ENCODE peak calls at places on chromosomes 6 and 20, in seven cellular contexts. One of them, this sample, is unnamed.

GRCh38 chr20:3093861-3094361 is 9.4 kb upstream of the AVP start:
- DNase-seq in mesendoderm: no peak
- DNase-seq in IMR-90: no peak
- DNase-seq in neuronal stem cell: no peak
- DNase-seq in H1: no peak
- DNase-seq in H9: no peak
- DNase-seq in trophoblast cell: no peak
- DNase-seq in this sample: no peak

GRCh38 chr6:106108129-106108528 is 22.0 kb downstream of the PRDM1 start:
- DNase-seq in mesendoderm: no peak
- DNase-seq in IMR-90: no peak
- DNase-seq in neuronal stem cell: no peak
- DNase-seq in H1: no peak
- DNase-seq in H9: no peak
- DNase-seq in trophoblast cell: no peak
- DNase-seq in this sample: no peak

GRCh38 chr6:154861825-154862224 is 128.6 kb downstream of the SCAF8 start:
- DNase-seq in mesendoderm: no peak
- DNase-seq in IMR-90: no peak
- DNase-seq in neuronal stem cell: no peak
- DNase-seq in H1: no peak
- DNase-seq in H9: no peak
- DNase-seq in trophoblast cell: no peak
- DNase-seq in this sample: no peak

GRCh38 chr6:48101277-48101676 is 9.7 kb downstream of the PTCHD4 start:
- DNase-seq in mesendoderm: no peak
- DNase-seq in IMR-90: no peak
- DNase-seq in neuronal stem cell: no peak
- DNase-seq in H1: no peak
- DNase-seq in H9: no peak
- DNase-seq in trophoblast cell: no peak
- DNase-seq in this sample: peak; percentile 28

GRCh38 chr20:10239954-10240353 is 21.3 kb downstream of the SNAP25 start:
- DNase-seq in mesendoderm: no peak
- DNase-seq in IMR-90: peak; percentile 16
- DNase-seq in neuronal stem cell: no peak
- DNase-seq in H1: no peak
- DNase-seq in H9: no peak
- DNase-seq in trophoblast cell: no peak
- DNase-seq in this sample: peak; percentile 39

GRCh38 chr6:131631625-131632284 is 3.7 kb upstream of the MED23 start:
- DNase-seq in mesendoderm: no peak
- DNase-seq in IMR-90: no peak
- DNase-seq in neuronal stem cell: no peak
- DNase-seq in H1: no peak
- DNase-seq in H9: no peak
- DNase-seq in trophoblast cell: peak; percentile 9
- DNase-seq in this sample: no peak

GRCh38 chr6:152343735-152344360 is 293.3 kb downstream of the SYNE1 start:
- DNase-seq in mesendoderm: no peak
- DNase-seq in IMR-90: no peak
- DNase-seq in neuronal stem cell: no peak
- DNase-seq in H1: no peak
- DNase-seq in H9: no peak
- DNase-seq in trophoblast cell: no peak
- DNase-seq in this sample: no peak

GRCh38 chr6:37317312-37318038 is 36.3 kb upstream of the RNF8 start:
- DNase-seq in mesendoderm: no peak
- DNase-seq in IMR-90: no peak
- DNase-seq in neuronal stem cell: no peak
- DNase-seq in H1: no peak
- DNase-seq in H9: no peak
- DNase-seq in trophoblast cell: no peak
- DNase-seq in this sample: no peak

GRCh38 chr6:12593720-12594540 is 122.6 kb upstream of the PHACTR1 start:
- DNase-seq in mesendoderm: no peak
- DNase-seq in IMR-90: no peak
- DNase-seq in neuronal stem cell: no peak
- DNase-seq in H1: no peak
- DNase-seq in H9: no peak
- DNase-seq in trophoblast cell: no peak
- DNase-seq in this sample: no peak

GRCh38 chr6:138197570-138197969 is 20.7 kb downstream of the PBOV1 start:
- DNase-seq in mesendoderm: no peak
- DNase-seq in IMR-90: no peak
- DNase-seq in neuronal stem cell: no peak
- DNase-seq in H1: no peak
- DNase-seq in H9: no peak
- DNase-seq in trophoblast cell: no peak
- DNase-seq in this sample: no peak

GRCh38 chr6:25928562-25929324 is 1.7 kb downstream of the SLC17A2 start:
- DNase-seq in mesendoderm: no peak
- DNase-seq in IMR-90: no peak
- DNase-seq in neuronal stem cell: no peak
- DNase-seq in H1: no peak
- DNase-seq in H9: no peak
- DNase-seq in trophoblast cell: no peak
- DNase-seq in this sample: no peak

GRCh38 chr6:8535505-8535904 is 100.2 kb upstream of the SLC35B3 start:
- DNase-seq in mesendoderm: no peak
- DNase-seq in IMR-90: no peak
- DNase-seq in neuronal stem cell: no peak
- DNase-seq in H1: no peak
- DNase-seq in H9: no peak
- DNase-seq in trophoblast cell: no peak
- DNase-seq in this sample: no peak

GRCh38 chr6:36493859-36494258 is 51.1 kb downstream of the KCTD20 start:
- DNase-seq in mesendoderm: no peak
- DNase-seq in IMR-90: no peak
- DNase-seq in neuronal stem cell: peak; percentile 29
- DNase-seq in H1: no peak
- DNase-seq in H9: no peak
- DNase-seq in trophoblast cell: peak; percentile 16
- DNase-seq in this sample: no peak

GRCh38 chr6:156773476-156773875 is 3.7 kb upstream of the ARID1B start:
- DNase-seq in mesendoderm: no peak
- DNase-seq in IMR-90: no peak
- DNase-seq in neuronal stem cell: no peak
- DNase-seq in H1: no peak
- DNase-seq in H9: no peak
- DNase-seq in trophoblast cell: no peak
- DNase-seq in this sample: no peak

GRCh38 chr6:28769626-28770402 is 154.0 kb downstream of the TRIM27 start:
- DNase-seq in mesendoderm: peak; percentile 88
- DNase-seq in IMR-90: peak; percentile 20
- DNase-seq in neuronal stem cell: no peak
- DNase-seq in H1: no peak
- DNase-seq in H9: peak; percentile 65
- DNase-seq in trophoblast cell: peak; percentile 87
- DNase-seq in this sample: peak; percentile 7

GRCh38 chr20:50348118-50348517 is 157.5 kb downstream of the CEBPB start:
- DNase-seq in mesendoderm: no peak
- DNase-seq in IMR-90: no peak
- DNase-seq in neuronal stem cell: no peak
- DNase-seq in H1: no peak
- DNase-seq in H9: no peak
- DNase-seq in trophoblast cell: no peak
- DNase-seq in this sample: peak; percentile 46

GRCh38 chr6:132526461-132526860 is 11.6 kb upstream of the TAAR9 start:
- DNase-seq in mesendoderm: no peak
- DNase-seq in IMR-90: no peak
- DNase-seq in neuronal stem cell: no peak
- DNase-seq in H1: no peak
- DNase-seq in H9: no peak
- DNase-seq in trophoblast cell: peak; percentile 34
- DNase-seq in this sample: no peak

GRCh38 chr6:161214722-161215121 is 59.1 kb downstream of the AGPAT4 start:
- DNase-seq in mesendoderm: no peak
- DNase-seq in IMR-90: no peak
- DNase-seq in neuronal stem cell: no peak
- DNase-seq in H1: no peak
- DNase-seq in H9: no peak
- DNase-seq in trophoblast cell: peak; percentile 88
- DNase-seq in this sample: no peak

GRCh38 chr20:15265910-15266309 is 928.5 kb upstream of the FLRT3 start:
- DNase-seq in mesendoderm: no peak
- DNase-seq in IMR-90: no peak
- DNase-seq in neuronal stem cell: no peak
- DNase-seq in H1: no peak
- DNase-seq in H9: no peak
- DNase-seq in trophoblast cell: no peak
- DNase-seq in this sample: no peak

GRCh38 chr6:6591778-6592388 is 3.4 kb downstream of the LY86 start:
- DNase-seq in mesendoderm: no peak
- DNase-seq in IMR-90: no peak
- DNase-seq in neuronal stem cell: no peak
- DNase-seq in H1: no peak
- DNase-seq in H9: no peak
- DNase-seq in trophoblast cell: peak; percentile 41
- DNase-seq in this sample: no peak

GRCh38 chr20:19120569-19120968 is 91.9 kb upstream of the SLC24A3 start:
- DNase-seq in mesendoderm: no peak
- DNase-seq in IMR-90: no peak
- DNase-seq in neuronal stem cell: no peak
- DNase-seq in H1: no peak
- DNase-seq in H9: no peak
- DNase-seq in trophoblast cell: no peak
- DNase-seq in this sample: no peak

DNA sequence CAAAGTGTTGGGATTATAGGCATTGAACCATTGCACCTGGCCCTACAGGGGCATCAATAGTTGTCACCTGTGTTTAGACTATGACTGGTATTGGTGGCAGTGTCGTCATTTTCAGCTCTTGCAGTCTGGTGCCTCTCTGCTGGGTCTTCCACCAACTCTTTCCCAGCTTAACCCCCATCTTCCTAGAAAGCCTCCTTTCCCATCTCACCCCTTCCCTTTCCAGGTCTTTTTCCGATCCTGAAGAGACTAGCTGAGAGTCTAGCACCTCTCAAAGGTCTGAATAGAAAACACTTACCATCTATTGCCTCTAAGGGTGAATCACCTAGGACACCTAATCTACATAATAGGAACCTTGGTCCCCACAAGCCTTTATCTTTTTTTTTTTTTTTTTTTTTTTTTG is 71.0 kb downstream of the TCP11 start:
- DNase-seq in mesendoderm: peak; percentile 80
- DNase-seq in IMR-90: no peak
- DNase-seq in neuronal stem cell: no peak
- DNase-seq in H1: no peak
- DNase-seq in H9: no peak
- DNase-seq in trophoblast cell: no peak
- DNase-seq in this sample: no peak
- H4K8ac ChIP-seq in mesendoderm: no peak overlapping the region
- H4K8ac ChIP-seq in IMR-90: no peak overlapping the region
- H4K8ac ChIP-seq in neuronal stem cell: no peak overlapping the region
- H4K8ac ChIP-seq in H1: no peak overlapping the region
- H4K8ac ChIP-seq in H9: no peak overlapping the region
- H4K8ac ChIP-seq in trophoblast cell: no peak overlapping the region
- H4K8ac ChIP-seq in this sample: no peak overlapping the region

DNA sequence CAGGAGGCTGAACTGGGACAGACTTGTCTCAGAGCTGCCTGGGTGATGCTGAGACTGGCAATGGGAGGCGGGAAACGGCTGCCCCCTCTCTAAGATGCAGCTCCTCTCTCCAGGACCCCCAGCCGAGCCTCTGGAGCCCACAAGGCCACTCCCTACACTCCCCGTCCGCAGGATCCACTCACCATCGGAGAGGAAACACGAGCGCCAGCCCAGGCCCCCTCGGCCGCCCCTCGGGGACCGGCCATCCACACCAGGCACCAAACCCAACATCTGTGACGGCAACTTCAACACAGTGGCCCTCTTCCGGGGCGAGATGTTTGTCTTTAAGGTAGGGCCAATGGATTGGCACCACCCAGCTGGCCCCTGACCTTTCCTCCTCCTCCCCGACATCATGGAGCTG is 10.8 kb downstream of the MMP24OS start:
- DNase-seq in mesendoderm: no peak
- DNase-seq in IMR-90: no peak
- DNase-seq in neuronal stem cell: no peak
- DNase-seq in H1: no peak
- DNase-seq in H9: no peak
- DNase-seq in trophoblast cell: no peak
- DNase-seq in this sample: no peak
- H4K8ac ChIP-seq in mesendoderm: no peak overlapping the region
- H4K8ac ChIP-seq in IMR-90: no peak overlapping the region
- H4K8ac ChIP-seq in neuronal stem cell: no peak overlapping the region
- H4K8ac ChIP-seq in H1: peak overlapping the region; percentile 7
- H4K8ac ChIP-seq in H9: no peak overlapping the region
- H4K8ac ChIP-seq in trophoblast cell: peak overlapping the region; percentile 2
- H4K8ac ChIP-seq in this sample: no peak overlapping the region

GRCh38 chr6:148453906-148454305 is 111.3 kb downstream of the SASH1 start:
- DNase-seq in mesendoderm: no peak
- DNase-seq in IMR-90: no peak
- DNase-seq in neuronal stem cell: no peak
- DNase-seq in H1: no peak
- DNase-seq in H9: no peak
- DNase-seq in trophoblast cell: no peak
- DNase-seq in this sample: no peak
- H4K8ac ChIP-seq in mesendoderm: no peak overlapping the region
- H4K8ac ChIP-seq in IMR-90: no peak overlapping the region
- H4K8ac ChIP-seq in neuronal stem cell: no peak overlapping the region
- H4K8ac ChIP-seq in H1: no peak overlapping the region
- H4K8ac ChIP-seq in H9: no peak overlapping the region
- H4K8ac ChIP-seq in trophoblast cell: no peak overlapping the region
- H4K8ac ChIP-seq in this sample: no peak overlapping the region

DNA sequence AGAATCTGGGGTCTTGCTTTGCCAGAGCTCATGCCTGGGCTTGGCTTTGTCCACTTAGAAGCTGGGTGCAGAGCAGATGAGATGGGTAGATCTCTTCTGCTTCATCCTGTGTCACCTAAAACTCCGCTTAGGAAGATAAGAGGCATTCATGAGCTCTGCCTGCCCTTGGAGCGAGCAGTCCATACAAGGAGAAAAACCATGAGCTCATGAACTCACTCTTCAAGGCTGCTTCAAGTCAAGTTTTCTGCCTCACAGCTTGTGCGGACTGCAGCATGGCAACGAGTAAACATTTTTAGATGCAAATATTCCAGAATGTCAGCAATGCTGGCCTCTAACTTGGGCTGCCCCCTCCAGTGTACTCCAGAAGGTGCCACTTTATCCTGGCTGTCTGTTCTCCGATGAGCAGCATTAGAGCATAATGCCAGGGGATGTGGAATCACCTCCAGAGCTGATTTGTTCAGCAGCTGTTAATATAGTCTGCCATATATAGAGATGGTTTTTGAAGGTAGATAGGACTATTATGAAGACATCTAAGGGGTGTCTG is 10.7 kb upstream of the UQCC2 start:
- DNase-seq in mesendoderm: no peak
- DNase-seq in IMR-90: no peak
- DNase-seq in neuronal stem cell: no peak
- DNase-seq in H1: no peak
- DNase-seq in H9: no peak
- DNase-seq in trophoblast cell: peak; percentile 17
- DNase-seq in this sample: no peak
- H4K8ac ChIP-seq in mesendoderm: no peak overlapping the region
- H4K8ac ChIP-seq in IMR-90: no peak overlapping the region
- H4K8ac ChIP-seq in neuronal stem cell: no peak overlapping the region
- H4K8ac ChIP-seq in H1: no peak overlapping the region
- H4K8ac ChIP-seq in H9: no peak overlapping the region
- H4K8ac ChIP-seq in trophoblast cell: no peak overlapping the region
- H4K8ac ChIP-seq in this sample: no peak overlapping the region